ENCODE peak calls at places on chromosomes 13 and 19, in eight cellular contexts. H is dermis microvascular lymphatic vessel endothelial cell; A is endothelial cell; L is AG09319; O is upper lobe of right lung; G is activated T-helper 2 cell treated with anti-CD3 and anti-CD28 coated beads, Interferon-gamma antibody, Interleukin-2, Interleukin-4, amounts not matched to agents 10 μg/mL and 5 μg/mL and 100 μg/mL, durations not matched to agents 14 hours and 24 hours and 36 hours; D is Right ventricle myocardium superior; W is ascending aorta. Z is an unnamed sample.

GRCh38 chr19:49881672-49882394 is 4.3 kb downstream of the TBC1D17 start:
- DNase-seq in W (no peak), G (no peak), D (no peak), O (peak; percentile 61), H (no peak), L (no peak), A (no peak), Z (peak; percentile 77)

GRCh38 chr19:16051254-16052025 is 24.9 kb upstream of the TPM4 start:
- DNase-seq in D (no peak), H (no peak), O (no peak), W (no peak), A (no peak), L (no peak), G (peak; percentile 33), Z (no peak)

GRCh38 chr19:18660051-18660910 is 23.2 kb upstream of the CRTC1 start:
- DNase-seq in W (peak; percentile 80), D (peak; percentile 83), A (no peak), H (no peak), G (no peak), O (peak; percentile 77), L (no peak), Z (no peak)

GRCh38 chr19:44807652-44808462 is 1.0 kb upstream of the BCAM start:
- DNase-seq in W (no peak), D (no peak), H (no peak), G (no peak), O (peak; percentile 86), A (peak; percentile 77), L (peak; percentile 15), Z (no peak)

GRCh38 chr19:57171551-57172081 is 4.3 kb upstream of the DUXA start:
- DNase-seq in H (no peak), O (no peak), W (no peak), A (no peak), L (no peak), G (no peak), D (peak; percentile 64), Z (no peak)

GRCh38 chr19:13036366-13036976 is 41.2 kb downstream of the NFIX start:
- DNase-seq in D (no peak), A (no peak), W (no peak), O (peak; percentile 79), G (no peak), L (no peak), H (no peak), Z (no peak)

GRCh38 chr19:38917921-38918491 is 6.0 kb upstream of the CCER2 start:
- DNase-seq in O (no peak), G (no peak), H (no peak), L (no peak), W (no peak), D (peak; percentile 30), A (peak; percentile 38), Z (peak; percentile 76)

GRCh38 chr19:39179754-39180153 is 17.0 kb upstream of the NCCRP1 start:
- DNase-seq in A (no peak), O (no peak), W (no peak), G (no peak), D (no peak), H (no peak), L (no peak), Z (no peak)

GRCh38 chr19:46824887-46825730 is 25.5 kb downstream of the AP2S1 start:
- DNase-seq in L (no peak), G (no peak), A (no peak), O (peak; percentile 80), H (no peak), W (no peak), D (no peak), Z (no peak)

GRCh38 chr19:46984077-46985010 is 35.3 kb upstream of the NPAS1 start:
- DNase-seq in O (no peak), A (no peak), G (no peak), W (no peak), D (no peak), H (peak; percentile 88), L (no peak), Z (no peak)

GRCh38 chr19:35789978-35790944 is 14.9 kb downstream of the ARHGAP33 start:
- DNase-seq in W (no peak), G (no peak), D (peak; percentile 37), A (no peak), H (no peak), L (no peak), O (no peak), Z (no peak)

GRCh38 chr19:47020132-47020805 is 632 bp downstream of the NPAS1 start:
- DNase-seq in H (no peak), G (no peak), W (no peak), O (no peak), D (no peak), L (no peak), A (no peak), Z (no peak)

GRCh38 chr13:111912453-111912866 is 154.5 kb upstream of the SOX1 start:
- DNase-seq in G (no peak), W (no peak), O (no peak), D (no peak), H (no peak), L (no peak), A (no peak), Z (peak; percentile 75)

GRCh38 chr19:45995715-45996385 is 583 bp downstream of the CCDC61 start:
- DNase-seq in G (no peak), L (no peak), W (no peak), H (no peak), O (no peak), D (peak; percentile 1), A (no peak), Z (no peak)

GRCh38 chr13:39462456-39462855 is 140.5 kb downstream of the LHFPL6 start:
- DNase-seq in D (no peak), G (no peak), O (no peak), H (no peak), A (no peak), L (no peak), W (no peak), Z (no peak)

GRCh38 chr19:18468930-18469244 is 31.0 kb upstream of the ISYNA1 start:
- DNase-seq in O (no peak), G (no peak), D (no peak), W (no peak), L (no peak), H (no peak), A (no peak), Z (no peak)

GRCh38 chr13:109985871-109986270 is 199.5 kb upstream of the IRS2 start:
- DNase-seq in D (no peak), G (no peak), A (no peak), L (no peak), H (no peak), W (no peak), O (no peak), Z (no peak)

GRCh38 chr13:52127783-52128702 is 830 bp downstream of the NEK5 start:
- DNase-seq in L (no peak), W (no peak), D (peak; percentile 49), A (peak; percentile 72), O (no peak), H (peak; percentile 37), G (peak; percentile 32), Z (no peak)

GRCh38 chr13:65417953-65418352 is 1812.2 kb downstream of the PCDH9 start:
- DNase-seq in L (no peak), D (no peak), G (no peak), O (no peak), A (no peak), W (no peak), H (no peak), Z (no peak)